ENCODE peak calls at places on chromosomes 7 and 10, in four cellular contexts. L, U, J and I are unnamed samples.

GRCh38 chr10:50577681-50578350 is 45.9 kb downstream of the SGMS1 start:
- DNase-seq in L (no peak), U (peak; percentile 49), J (no peak), I (no peak)

GRCh38 chr7:13077466-13077865 is 390.0 kb downstream of the ARL4A start:
- DNase-seq in L (no peak), U (no peak), J (no peak), I (no peak)

GRCh38 chr7:26686448-26686981 is 177.9 kb downstream of the SKAP2 start:
- DNase-seq in L (no peak), U (no peak), J (no peak), I (peak; percentile 42)

GRCh38 chr10:97534746-97535367 is 36.1 kb downstream of the UBTD1 start:
- DNase-seq in L (no peak), U (no peak), J (no peak), I (peak; percentile 19)

GRCh38 chr10:33387720-33388119 is 53.3 kb upstream of the NRP1 start:
- DNase-seq in L (no peak), U (no peak), J (no peak), I (no peak)

GRCh38 chr10:32790483-32790882 is 167.5 kb downstream of the ITGB1 start:
- DNase-seq in L (no peak), U (no peak), J (no peak), I (no peak)

GRCh38 chr7:35793225-35793579 is 7.7 kb upstream of the SEPTIN7 start:
- DNase-seq in L (no peak), U (no peak), J (no peak), I (no peak)

GRCh38 chr10:69181433-69181832 is 1.4 kb downstream of the SUPV3L1 start:
- DNase-seq in L (no peak), U (no peak), J (no peak), I (no peak)

GRCh38 chr10:97179731-97180366 is 5.9 kb downstream of the SLIT1 start:
- DNase-seq in L (no peak), U (no peak), J (no peak), I (no peak)

GRCh38 chr7:64642046-64642445 is 23.9 kb upstream of the ZNF107 start:
- DNase-seq in L (no peak), U (no peak), J (no peak), I (no peak)

GRCh38 chr10:6423004-6423403 is 157.1 kb downstream of the PRKCQ start:
- DNase-seq in L (no peak), U (no peak), J (no peak), I (no peak)

GRCh38 chr7:113087278-113087998 is 811 bp upstream of the GPR85 start:
- DNase-seq in L (no peak), U (no peak), J (peak; percentile 16), I (no peak)

GRCh38 chr7:131107343-131108211 is 220.1 kb upstream of the MKLN1 start:
- DNase-seq in L (peak; percentile 88), U (peak; percentile 80), J (peak; percentile 83), I (peak; percentile 81)

GRCh38 chr7:53521638-53522184 is 486.3 kb downstream of the POM121L12 start:
- DNase-seq in L (no peak), U (no peak), J (no peak), I (no peak)

GRCh38 chr7:141630621-141631020 is 71.3 kb downstream of the DENND11 start:
- DNase-seq in L (no peak), U (no peak), J (no peak), I (no peak)

GRCh38 chr7:116776046-116776445 is 86.3 kb upstream of the CAPZA2 start:
- DNase-seq in L (no peak), U (no peak), J (no peak), I (no peak)

GRCh38 chr7:1512781-1513656 is 8.8 kb upstream of the INTS1 start:
- DNase-seq in L (no peak), U (no peak), J (peak; percentile 55), I (no peak)

GRCh38 chr10:18423058-18423637 is 228.2 kb downstream of the NSUN6 start:
- DNase-seq in L (no peak), U (no peak), J (no peak), I (no peak)

GRCh38 chr7:927031-927671 is 27.3 kb downstream of the ADAP1 start:
- DNase-seq in L (no peak), U (peak; percentile 70), J (no peak), I (peak; percentile 74)

GRCh38 chr7:141495057-141495456 is 56.2 kb upstream of the AGK start:
- DNase-seq in L (no peak), U (no peak), J (no peak), I (no peak)

GRCh38 chr7:19051767-19052375 is 65.6 kb downstream of the TWIST1 start:
- DNase-seq in L (peak; percentile 13), U (peak; percentile 36), J (no peak), I (peak; percentile 65)

GRCh38 chr10:113960617-113961260 is 82.9 kb upstream of the ADRB1 start:
- DNase-seq in L (peak; percentile 53), U (peak; percentile 86), J (no peak), I (peak; percentile 85)

GRCh38 chr10:3960496-3960895 is 175.5 kb upstream of the KLF6 start:
- DNase-seq in L (no peak), U (no peak), J (no peak), I (no peak)

DNA sequence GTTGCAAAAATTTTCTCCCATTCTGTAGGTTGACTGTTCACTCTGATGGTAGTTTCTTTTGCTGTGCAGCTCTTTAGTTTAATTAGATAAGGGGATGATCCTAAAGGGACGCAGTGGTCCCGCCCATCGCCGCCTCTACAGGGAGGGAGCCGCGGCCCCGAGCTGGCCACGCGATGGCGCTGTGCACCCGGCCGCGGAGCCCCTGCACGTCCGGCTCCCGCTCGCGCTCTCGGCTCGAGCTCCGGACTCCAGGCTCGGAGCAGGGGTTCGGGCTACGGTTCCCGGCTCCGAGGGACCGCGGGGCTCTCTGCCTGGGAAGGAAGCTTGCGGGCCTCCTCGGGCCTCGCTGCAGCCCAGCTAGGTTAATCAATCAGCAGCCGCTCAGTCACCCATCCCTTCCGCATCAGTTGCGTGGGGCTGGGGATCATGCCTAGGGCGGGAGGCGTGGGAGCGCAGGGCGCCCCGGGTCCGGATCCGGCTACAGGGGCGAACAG is 97.8 kb downstream of the WDR11 start:
- DNase-seq in L (no peak), U (peak; percentile 68), J (no peak), I (peak; percentile 82)
- TF ChIP-seq CTCF in L (peak; percentile 63), U (peak; percentile 94), J (peak; percentile 72), I (peak; percentile 82)

GRCh38 chr7:3106353-3106752 is 62.7 kb upstream of the CARD11 start:
- DNase-seq in L (peak; percentile 67), U (no peak), J (no peak), I (no peak)

GRCh38 chr7:3103614-3104399 is 60.1 kb upstream of the CARD11 start:
- DNase-seq in L (no peak), U (no peak), J (no peak), I (no peak)

GRCh38 chr7:3107889-3108570 is 64.4 kb upstream of the CARD11 start:
- DNase-seq in L (no peak), U (no peak), J (no peak), I (no peak)

GRCh38 chr7:3107228-3107763 is 63.6 kb upstream of the CARD11 start:
- DNase-seq in L (no peak), U (no peak), J (no peak), I (no peak)

GRCh38 chr7:3105856-3106255 is 62.2 kb upstream of the CARD11 start:
- DNase-seq in L (no peak), U (no peak), J (no peak), I (no peak)
- H3K4me1 ChIP-seq in L (peaks cover 13% of the 10 kb centered on the region), U (no peaks in the 10 kb centered on the region), J (no peaks in the 10 kb centered on the region), I (no peaks in the 10 kb centered on the region)

DNA sequence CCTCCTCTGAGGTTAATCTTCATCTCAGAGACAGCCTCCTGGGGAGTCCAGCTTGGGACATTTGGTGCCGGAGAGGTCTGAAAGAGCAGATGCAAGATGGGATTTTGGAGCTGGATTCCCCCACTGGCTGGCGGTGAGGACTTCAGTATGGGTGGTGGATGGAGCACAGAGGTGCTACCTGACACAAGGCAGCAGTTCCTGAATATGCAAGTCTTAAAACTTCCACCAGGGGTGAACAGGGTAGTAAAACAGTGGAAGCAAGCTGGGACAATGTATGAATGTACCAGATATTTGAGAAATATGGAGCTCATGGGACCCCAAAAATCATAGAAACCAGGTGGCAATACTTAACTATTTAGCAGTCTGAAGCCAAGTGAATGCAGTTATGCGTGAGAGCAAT is 4.8 kb upstream of the TAF3 start:
- DNase-seq in L (no peak), U (no peak), J (no peak), I (no peak)
- TF ChIP-seq CTCF in L (no peak), U (no peak), J (no peak), I (no peak)

GRCh38 chr7:20112646-20113045 is 104.5 kb downstream of the MACC1 start:
- DNase-seq in L (no peak), U (no peak), J (no peak), I (no peak)

GRCh38 chr7:20121404-20121803 is 95.8 kb downstream of the MACC1 start:
- DNase-seq in L (no peak), U (no peak), J (no peak), I (no peak)

GRCh38 chr7:20114463-20114862 is 102.7 kb downstream of the MACC1 start:
- DNase-seq in L (no peak), U (no peak), J (no peak), I (no peak)

GRCh38 chr7:20113423-20114027 is 103.7 kb downstream of the MACC1 start:
- DNase-seq in L (no peak), U (no peak), J (no peak), I (no peak)

GRCh38 chr7:20116869-20117268 is 100.3 kb downstream of the MACC1 start:
- DNase-seq in L (no peak), U (no peak), J (no peak), I (no peak)
- H3K4me1 ChIP-seq in L (no peaks in the 10 kb centered on the region), U (peaks cover 7% of the 10 kb centered on the region), J (no peaks in the 10 kb centered on the region), I (peaks cover 3% of the 10 kb centered on the region)

GRCh38 chr7:17434191-17434590 is 135.7 kb downstream of the AHR start:
- DNase-seq in L (no peak), U (no peak), J (no peak), I (no peak)
- TF ChIP-seq CTCF in L (no peak), U (no peak), J (no peak), I (no peak)

DNA sequence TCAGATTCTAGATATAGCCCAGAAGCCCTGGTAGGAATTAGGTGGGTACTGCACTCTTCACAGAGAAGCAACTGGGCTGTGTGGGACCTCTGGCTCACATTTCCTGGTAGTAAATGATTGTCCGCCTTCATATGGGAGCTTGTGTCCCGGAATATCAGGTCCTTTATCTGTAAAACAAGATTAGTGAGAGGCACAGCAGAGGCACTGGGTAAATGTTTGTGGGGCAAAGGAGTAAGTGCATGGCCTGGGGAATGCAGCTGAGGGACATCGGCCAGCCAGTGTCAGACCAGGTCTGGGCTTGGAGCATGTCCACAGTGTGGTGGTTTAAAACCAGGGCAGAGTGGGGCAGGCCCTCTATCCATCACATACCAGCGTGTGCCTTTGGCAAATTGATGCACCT is 323.3 kb upstream of the ZMIZ1 start:
- DNase-seq in L (no peak), U (no peak), J (no peak), I (no peak)
- H3K4me1 ChIP-seq in L (no peaks in the 10 kb centered on the region), U (no peaks in the 10 kb centered on the region), J (no peaks in the 10 kb centered on the region), I (peaks cover 6% of the 10 kb centered on the region)